ENCODE peak calls at places on chromosomes 5 and 9, in five cellular contexts. One of them, this sample, is unnamed.

GRCh38 chr5:65809817-65810531 is 88.0 kb downstream of the NLN start:
- DNase-seq in BJ: peak; percentile 60
- DNase-seq in GM12865: no peak
- DNase-seq in cardiac muscle cell: peak; percentile 87
- DNase-seq in foreskin fibroblast: peak; percentile 73
- DNase-seq in this sample: no peak

GRCh38 chr5:68898961-68899471 is 194.8 kb upstream of the SLC30A5 start:
- DNase-seq in BJ: peak; percentile 55
- DNase-seq in GM12865: no peak
- DNase-seq in cardiac muscle cell: peak; percentile 85
- DNase-seq in foreskin fibroblast: peak; percentile 55
- DNase-seq in this sample: peak; percentile 50

GRCh38 chr9:84929068-84929467 is 259.5 kb downstream of the NTRK2 start:
- DNase-seq in BJ: no peak
- DNase-seq in GM12865: no peak
- DNase-seq in cardiac muscle cell: no peak
- DNase-seq in foreskin fibroblast: no peak
- DNase-seq in this sample: no peak

GRCh38 chr5:151104795-151105194 is 24.0 kb upstream of the TNIP1 start:
- DNase-seq in BJ: peak; percentile 80
- DNase-seq in GM12865: no peak
- DNase-seq in cardiac muscle cell: peak; percentile 95
- DNase-seq in foreskin fibroblast: peak; percentile 90
- DNase-seq in this sample: no peak

GRCh38 chr5:143311428-143311827 is 92.1 kb downstream of the NR3C1 start:
- DNase-seq in BJ: peak; percentile 13
- DNase-seq in GM12865: no peak
- DNase-seq in cardiac muscle cell: peak; percentile 62
- DNase-seq in foreskin fibroblast: peak; percentile 75
- DNase-seq in this sample: no peak

GRCh38 chr9:114677418-114677817 is 4.6 kb downstream of the TEX48 start:
- DNase-seq in BJ: peak; percentile 98
- DNase-seq in GM12865: no peak
- DNase-seq in cardiac muscle cell: peak; percentile 98
- DNase-seq in foreskin fibroblast: peak; percentile 99
- DNase-seq in this sample: peak; percentile 99

GRCh38 chr5:59532979-59533729 is 360.4 kb downstream of the PDE4D start:
- DNase-seq in BJ: no peak
- DNase-seq in GM12865: no peak
- DNase-seq in cardiac muscle cell: no peak
- DNase-seq in foreskin fibroblast: no peak
- DNase-seq in this sample: no peak

GRCh38 chr9:109083141-109083540 is 36.6 kb downstream of the TMEM245 start:
- DNase-seq in BJ: no peak
- DNase-seq in GM12865: no peak
- DNase-seq in cardiac muscle cell: no peak
- DNase-seq in foreskin fibroblast: no peak
- DNase-seq in this sample: no peak

GRCh38 chr5:38776494-38776893 is 69.3 kb upstream of the OSMR start:
- DNase-seq in BJ: no peak
- DNase-seq in GM12865: no peak
- DNase-seq in cardiac muscle cell: peak; percentile 72
- DNase-seq in foreskin fibroblast: no peak
- DNase-seq in this sample: no peak

GRCh38 chr5:21880164-21880563 is 973.0 kb downstream of the CDH12 start:
- DNase-seq in BJ: no peak
- DNase-seq in GM12865: no peak
- DNase-seq in cardiac muscle cell: no peak
- DNase-seq in foreskin fibroblast: no peak
- DNase-seq in this sample: no peak

GRCh38 chr9:108049026-108049591 is 559.5 kb upstream of the KLF4 start:
- DNase-seq in BJ: peak; percentile 94
- DNase-seq in GM12865: no peak
- DNase-seq in cardiac muscle cell: peak; percentile 91
- DNase-seq in foreskin fibroblast: peak; percentile 89
- DNase-seq in this sample: peak; percentile 93

GRCh38 chr9:34988218-34989055 is 1.1 kb upstream of the DNAJB5 start:
- DNase-seq in BJ: no peak
- DNase-seq in GM12865: peak; percentile 54
- DNase-seq in cardiac muscle cell: peak; percentile 47
- DNase-seq in foreskin fibroblast: no peak
- DNase-seq in this sample: no peak

GRCh38 chr5:154647760-154648143 is 107.4 kb upstream of the LARP1 start:
- DNase-seq in BJ: no peak
- DNase-seq in GM12865: no peak
- DNase-seq in cardiac muscle cell: peak; percentile 28
- DNase-seq in foreskin fibroblast: no peak
- DNase-seq in this sample: no peak

GRCh38 chr5:73030995-73031394 is 75.2 kb downstream of the FCHO2 start:
- DNase-seq in BJ: peak; percentile 74
- DNase-seq in GM12865: no peak
- DNase-seq in cardiac muscle cell: peak; percentile 76
- DNase-seq in foreskin fibroblast: peak; percentile 84
- DNase-seq in this sample: peak; percentile 80

GRCh38 chr9:105290401-105290800 is 46.0 kb downstream of the SLC44A1 start:
- DNase-seq in BJ: peak; percentile 7
- DNase-seq in GM12865: no peak
- DNase-seq in cardiac muscle cell: peak; percentile 75
- DNase-seq in foreskin fibroblast: peak; percentile 55
- DNase-seq in this sample: no peak

GRCh38 chr5:3456121-3456681 is 139.4 kb upstream of the IRX1 start:
- DNase-seq in BJ: no peak
- DNase-seq in GM12865: no peak
- DNase-seq in cardiac muscle cell: no peak
- DNase-seq in foreskin fibroblast: no peak
- DNase-seq in this sample: no peak

GRCh38 chr9:120778758-120779157 is 14.5 kb downstream of the FBXW2 start:
- DNase-seq in BJ: no peak
- DNase-seq in GM12865: no peak
- DNase-seq in cardiac muscle cell: no peak
- DNase-seq in foreskin fibroblast: no peak
- DNase-seq in this sample: no peak

GRCh38 chr9:5899292-5899691 is 8.6 kb downstream of the MLANA start:
- DNase-seq in BJ: no peak
- DNase-seq in GM12865: no peak
- DNase-seq in cardiac muscle cell: peak; percentile 13
- DNase-seq in foreskin fibroblast: no peak
- DNase-seq in this sample: no peak
- TF ChIP-seq CTCF in BJ: no peak
- TF ChIP-seq CTCF in GM12865: no peak
- TF ChIP-seq CTCF in cardiac muscle cell: peak; percentile 18
- TF ChIP-seq CTCF in foreskin fibroblast: no peak
- TF ChIP-seq CTCF in this sample: no peak

GRCh38 chr5:33180900-33181299 is 259.9 kb upstream of the TARS1 start:
- DNase-seq in BJ: peak; percentile 7
- DNase-seq in GM12865: no peak
- DNase-seq in cardiac muscle cell: peak; percentile 71
- DNase-seq in foreskin fibroblast: peak; percentile 43
- DNase-seq in this sample: no peak
- TF ChIP-seq CTCF in BJ: peak; percentile 59
- TF ChIP-seq CTCF in GM12865: no peak
- TF ChIP-seq CTCF in cardiac muscle cell: peak; percentile 48
- TF ChIP-seq CTCF in foreskin fibroblast: peak; percentile 41
- TF ChIP-seq CTCF in this sample: peak; percentile 30

GRCh38 chr5:43041669-43042175 is 1.6 kb upstream of the ANXA2R start:
- DNase-seq in BJ: no peak
- DNase-seq in GM12865: peak; percentile 81
- DNase-seq in cardiac muscle cell: peak; percentile 83
- DNase-seq in foreskin fibroblast: peak; percentile 88
- DNase-seq in this sample: no peak

GRCh38 chr5:43043400-43043756 is 3.3 kb upstream of the ANXA2R start:
- DNase-seq in BJ: no peak
- DNase-seq in GM12865: no peak
- DNase-seq in cardiac muscle cell: no peak
- DNase-seq in foreskin fibroblast: no peak
- DNase-seq in this sample: no peak

GRCh38 chr5:43042626-43043399 is 2.7 kb upstream of the ANXA2R start:
- DNase-seq in BJ: no peak
- DNase-seq in GM12865: peak; percentile 89
- DNase-seq in cardiac muscle cell: peak; percentile 76
- DNase-seq in foreskin fibroblast: no peak
- DNase-seq in this sample: no peak

GRCh38 chr5:43041131-43041668 is 1.1 kb upstream of the ANXA2R start:
- DNase-seq in BJ: no peak
- DNase-seq in GM12865: peak; percentile 63
- DNase-seq in cardiac muscle cell: no peak
- DNase-seq in foreskin fibroblast: no peak
- DNase-seq in this sample: no peak

DNA sequence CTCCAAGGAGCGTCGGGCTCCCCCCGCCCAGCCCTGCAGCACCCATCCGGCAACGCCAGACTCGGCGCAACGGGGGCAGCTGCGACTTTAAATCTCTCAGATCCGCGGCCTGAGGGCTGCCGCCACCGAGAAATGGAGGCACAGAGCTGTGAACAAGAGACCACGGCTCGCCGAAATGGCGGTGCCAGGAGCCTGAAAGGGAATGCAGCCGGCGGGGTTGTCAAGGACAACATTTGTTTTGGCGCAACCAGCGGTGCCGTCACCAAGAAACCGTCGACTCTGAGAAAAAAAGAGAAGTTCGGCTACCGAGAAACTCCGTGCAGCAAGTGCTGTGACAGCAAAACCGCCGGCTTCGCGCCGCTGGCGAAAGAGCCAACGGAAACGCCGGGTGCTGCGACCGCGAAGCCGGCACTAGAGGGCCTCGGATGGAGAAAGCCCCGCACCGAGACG is 2.1 kb upstream of the ANXA2R start:
- DNase-seq in BJ: no peak
- DNase-seq in GM12865: peak; percentile 93
- DNase-seq in cardiac muscle cell: peak; percentile 73
- DNase-seq in foreskin fibroblast: no peak
- DNase-seq in this sample: no peak
- TF ChIP-seq CTCF in BJ: peak; percentile 36
- TF ChIP-seq CTCF in GM12865: peak; percentile 6
- TF ChIP-seq CTCF in cardiac muscle cell: peak; percentile 21
- TF ChIP-seq CTCF in foreskin fibroblast: no peak
- TF ChIP-seq CTCF in this sample: peak; percentile 18

GRCh38 chr9:14031015-14031414 is 282.9 kb downstream of the NFIB start:
- DNase-seq in BJ: no peak
- DNase-seq in GM12865: no peak
- DNase-seq in cardiac muscle cell: peak; percentile 95
- DNase-seq in foreskin fibroblast: peak; percentile 55
- DNase-seq in this sample: no peak
- TF ChIP-seq CTCF in BJ: no peak
- TF ChIP-seq CTCF in GM12865: no peak
- TF ChIP-seq CTCF in cardiac muscle cell: peak; percentile 53
- TF ChIP-seq CTCF in foreskin fibroblast: no peak
- TF ChIP-seq CTCF in this sample: peak; percentile 21

GRCh38 chr9:126947529-126947928 is 32.9 kb downstream of the RALGPS1 start:
- DNase-seq in BJ: no peak
- DNase-seq in GM12865: peak; percentile 29
- DNase-seq in cardiac muscle cell: no peak
- DNase-seq in foreskin fibroblast: no peak
- DNase-seq in this sample: no peak
- TF ChIP-seq CTCF in BJ: no peak
- TF ChIP-seq CTCF in GM12865: peak; percentile 21
- TF ChIP-seq CTCF in cardiac muscle cell: no peak
- TF ChIP-seq CTCF in foreskin fibroblast: no peak
- TF ChIP-seq CTCF in this sample: no peak

GRCh38 chr9:96222132-96222531 is 79.8 kb downstream of the HSD17B3 start:
- DNase-seq in BJ: no peak
- DNase-seq in GM12865: no peak
- DNase-seq in cardiac muscle cell: peak; percentile 46
- DNase-seq in foreskin fibroblast: no peak
- DNase-seq in this sample: no peak
- TF ChIP-seq CTCF in BJ: peak; percentile 31
- TF ChIP-seq CTCF in GM12865: peak; percentile 58
- TF ChIP-seq CTCF in cardiac muscle cell: peak; percentile 68
- TF ChIP-seq CTCF in foreskin fibroblast: peak; percentile 43
- TF ChIP-seq CTCF in this sample: peak; percentile 47

GRCh38 chr9:131669234-131670172 is 70.4 kb downstream of the RAPGEF1 start:
- DNase-seq in BJ: no peak
- DNase-seq in GM12865: no peak
- DNase-seq in cardiac muscle cell: peak; percentile 26
- DNase-seq in foreskin fibroblast: no peak
- DNase-seq in this sample: no peak
- TF ChIP-seq CTCF in BJ: no peak
- TF ChIP-seq CTCF in GM12865: no peak
- TF ChIP-seq CTCF in cardiac muscle cell: no peak
- TF ChIP-seq CTCF in foreskin fibroblast: no peak
- TF ChIP-seq CTCF in this sample: no peak

GRCh38 chr5:94111209-94112004 is 370.0 kb upstream of the POU5F2 start:
- DNase-seq in BJ: peak; percentile 86
- DNase-seq in GM12865: peak; percentile 96
- DNase-seq in cardiac muscle cell: peak; percentile 97
- DNase-seq in foreskin fibroblast: peak; percentile 93
- DNase-seq in this sample: peak; percentile 94
- TF ChIP-seq CTCF in BJ: peak; percentile 41
- TF ChIP-seq CTCF in GM12865: no peak
- TF ChIP-seq CTCF in cardiac muscle cell: peak; percentile 20
- TF ChIP-seq CTCF in foreskin fibroblast: peak; percentile 11
- TF ChIP-seq CTCF in this sample: no peak

GRCh38 chr5:11904270-11904906 is at the start of gene CTNND2:
- DNase-seq in BJ: no peak
- DNase-seq in GM12865: no peak
- DNase-seq in cardiac muscle cell: peak; percentile 5
- DNase-seq in foreskin fibroblast: no peak
- DNase-seq in this sample: no peak

GRCh38 chr5:11902304-11902703 is 1.9 kb downstream of the CTNND2 start:
- DNase-seq in BJ: no peak
- DNase-seq in GM12865: no peak
- DNase-seq in cardiac muscle cell: no peak
- DNase-seq in foreskin fibroblast: no peak
- DNase-seq in this sample: no peak

GRCh38 chr5:11905209-11905608 is 963 bp upstream of the CTNND2 start:
- DNase-seq in BJ: no peak
- DNase-seq in GM12865: no peak
- DNase-seq in cardiac muscle cell: no peak
- DNase-seq in foreskin fibroblast: no peak
- DNase-seq in this sample: no peak

GRCh38 chr5:11903121-11903613 is 1.1 kb downstream of the CTNND2 start:
- DNase-seq in BJ: no peak
- DNase-seq in GM12865: no peak
- DNase-seq in cardiac muscle cell: no peak
- DNase-seq in foreskin fibroblast: no peak
- DNase-seq in this sample: no peak

GRCh38 chr5:11903614-11904269 is 504 bp downstream of the CTNND2 start:
- DNase-seq in BJ: no peak
- DNase-seq in GM12865: peak; percentile 5
- DNase-seq in cardiac muscle cell: peak; percentile 3
- DNase-seq in foreskin fibroblast: no peak
- DNase-seq in this sample: no peak
- TF ChIP-seq CTCF in BJ: no peak
- TF ChIP-seq CTCF in GM12865: no peak
- TF ChIP-seq CTCF in cardiac muscle cell: no peak
- TF ChIP-seq CTCF in foreskin fibroblast: no peak
- TF ChIP-seq CTCF in this sample: no peak

GRCh38 chr5:141701341-141702119 is 19.5 kb upstream of the ARAP3 start:
- DNase-seq in BJ: no peak
- DNase-seq in GM12865: peak; percentile 74
- DNase-seq in cardiac muscle cell: no peak
- DNase-seq in foreskin fibroblast: no peak
- DNase-seq in this sample: no peak
- TF ChIP-seq CTCF in BJ: no peak
- TF ChIP-seq CTCF in GM12865: no peak
- TF ChIP-seq CTCF in cardiac muscle cell: no peak
- TF ChIP-seq CTCF in foreskin fibroblast: no peak
- TF ChIP-seq CTCF in this sample: no peak

This sample was measured in kidney epithelial cell.